ENCODE peak calls at places on chromosomes 5 and 9, in four cellular contexts. E is spleen, W is transverse colon, D is GM12878. L is an unnamed sample.

GRCh38 chr5:93164690-93165089 is 416.3 kb downstream of the NR2F1-AS1 start:
- DNase-seq in E (no peak), D (no peak), W (peak; percentile 8), L (no peak)

GRCh38 chr9:98806394-98807069 is 938 bp upstream of the GALNT12 start:
- DNase-seq in D (no peak), W (no peak), E (no peak), L (no peak)

GRCh38 chr5:157263586-157264090 is 2.3 kb upstream of the CYFIP2 start:
- DNase-seq in E (no peak), D (no peak), W (no peak), L (no peak)

GRCh38 chr5:1820926-1821325 is 19.7 kb downstream of the NDUFS6 start:
- DNase-seq in W (no peak), D (no peak), E (peak; percentile 36), L (no peak)

GRCh38 chr9:68509689-68510088 is 31.0 kb downstream of the TMEM252 start:
- DNase-seq in W (no peak), E (no peak), D (no peak), L (no peak)

GRCh38 chr9:72396247-72397091 is 31.5 kb upstream of the ZFAND5 start:
- DNase-seq in D (no peak), W (no peak), E (no peak), L (no peak)

GRCh38 chr9:74681901-74682300 is 184.8 kb downstream of the RORB start:
- DNase-seq in W (no peak), D (no peak), E (no peak), L (no peak)

GRCh38 chr5:65078331-65078730 is 309.6 kb downstream of the CWC27 start:
- DNase-seq in W (no peak), E (no peak), D (no peak), L (no peak)

GRCh38 chr5:13316191-13316590 is 628.3 kb downstream of the DNAH5 start:
- DNase-seq in W (no peak), E (no peak), D (no peak), L (no peak)

GRCh38 chr5:75534734-75535133 is 23.0 kb downstream of the POLK start:
- DNase-seq in W (no peak), E (no peak), D (no peak), L (no peak)

GRCh38 chr5:74546796-74547195 is 93.7 kb downstream of the ENC1 start:
- DNase-seq in W (no peak), D (no peak), E (no peak), L (no peak)

GRCh38 chr5:95884021-95884333 is 61.5 kb upstream of the GLRX start:
- DNase-seq in D (no peak), E (no peak), W (no peak), L (no peak)

GRCh38 chr5:172776235-172776594 is 5.2 kb upstream of the DUSP1 start:
- DNase-seq in D (no peak), W (no peak), E (no peak), L (no peak)

GRCh38 chr9:90441814-90442213 is 200.8 kb downstream of the DIRAS2 start:
- DNase-seq in E (no peak), W (no peak), D (no peak), L (no peak)

GRCh38 chr5:65061250-65061973 is 292.7 kb downstream of the CWC27 start:
- DNase-seq in W (no peak), D (peak; percentile 77), E (peak; percentile 83), L (no peak)

GRCh38 chr9:126222363-126222834 is 104.2 kb upstream of the MVB12B start:
- DNase-seq in W (no peak), D (no peak), E (no peak), L (no peak)

GRCh38 chr9:73782166-73782565 is 630.5 kb downstream of the ANXA1 start:
- DNase-seq in D (no peak), E (no peak), W (no peak), L (no peak)

GRCh38 chr5:98880151-98880550 is 48.7 kb downstream of the CHD1 start:
- DNase-seq in D (no peak), W (no peak), E (no peak), L (no peak)

GRCh38 chr9:130008577-130008976 is 34.4 kb downstream of the FNBP1 start:
- DNase-seq in W (no peak), E (no peak), D (no peak), L (no peak)

GRCh38 chr5:17443333-17444125 is 54.5 kb upstream of the TAF11L2 start:
- DNase-seq in E (peak; percentile 90), D (no peak), W (no peak), L (no peak)

GRCh38 chr5:56493751-56494150 is 260.6 kb upstream of the ANKRD55 start:
- DNase-seq in D (no peak), E (no peak), W (no peak), L (no peak)

GRCh38 chr5:96026334-96027065 is 64.8 kb upstream of the ELL2 start:
- DNase-seq in E (no peak), W (no peak), D (no peak), L (no peak)

GRCh38 chr5:42745856-42746255 is 10.8 kb upstream of the CCDC152 start:
- DNase-seq in E (no peak), W (no peak), D (no peak), L (no peak)

GRCh38 chr5:163894645-163895044 is 389.2 kb downstream of the MAT2B start:
- DNase-seq in E (no peak), W (no peak), D (no peak), L (no peak)

GRCh38 chr9:78235296-78235770 is 542 bp upstream of the CEP78 start:
- DNase-seq in W (no peak), D (no peak), E (no peak), L (no peak)

GRCh38 chr9:123131993-123132392 is 98.5 kb downstream of the GPR21 start:
- DNase-seq in E (no peak), W (no peak), D (no peak), L (no peak)

GRCh38 chr5:136057401-136057951 is 28.7 kb downstream of the TGFBI start:
- DNase-seq in D (no peak), W (no peak), E (peak; percentile 13), L (no peak)
- TF ChIP-seq POLR2AphosphoS5 in D (no peak), W (peak; percentile 51), E (no peak), L (no peak)

GRCh38 chr5:148524721-148525120 is 129.6 kb downstream of the HTR4 start:
- DNase-seq in D (no peak), W (no peak), E (no peak), L (no peak)
- H3K27me3 ChIP-seq in D (no peaks in the 10 kb centered on the region), W (no peaks in the 10 kb centered on the region), E (no peaks in the 10 kb centered on the region), L (no peaks in the 10 kb centered on the region)

DNA sequence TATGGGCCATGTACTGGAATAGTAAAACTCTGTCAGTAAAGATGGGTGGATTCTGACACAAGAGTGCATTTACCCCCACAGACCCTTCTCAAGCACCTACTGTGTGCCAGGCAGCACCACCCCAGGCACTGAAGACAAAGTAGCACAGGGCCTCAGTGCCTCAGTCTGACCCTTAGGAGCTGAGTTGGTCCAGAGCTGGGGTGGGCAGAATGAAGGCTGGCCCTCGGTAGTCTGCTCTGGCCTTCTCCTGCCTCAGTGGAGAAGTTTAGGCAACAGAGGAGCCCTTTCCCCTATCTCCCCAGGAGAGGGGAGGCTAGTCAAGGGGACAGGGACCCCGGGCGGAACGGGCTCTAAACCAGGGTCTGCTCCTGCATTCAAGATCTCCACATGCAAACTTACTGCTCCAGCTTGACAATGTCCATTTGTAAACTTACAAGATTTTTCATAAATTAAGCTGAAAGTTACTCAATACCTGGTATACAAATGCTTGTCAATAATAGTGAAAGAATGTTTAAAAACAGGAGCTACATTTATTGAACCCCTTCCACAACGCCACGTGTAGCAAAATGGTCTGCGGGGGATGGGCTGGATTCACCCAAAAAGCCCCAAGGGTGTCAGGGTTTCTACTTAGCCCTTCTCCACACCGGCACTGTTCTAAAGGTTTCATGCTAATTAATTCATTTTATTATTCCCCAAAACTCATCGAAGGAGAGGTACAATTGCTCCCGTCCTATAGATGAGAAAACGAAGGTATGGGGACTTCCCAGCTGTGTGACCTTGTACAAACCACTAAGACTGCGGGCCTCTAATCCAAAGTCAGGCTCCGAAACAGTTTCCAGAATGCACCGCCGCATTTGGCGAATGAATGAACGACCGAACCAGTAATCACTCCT is 1.5 kb downstream of the VDAC1 start:
- DNase-seq in W (no peak), D (no peak), E (peak; percentile 66), L (no peak)
- TF ChIP-seq POLR2AphosphoS5 in W (no peak), D (no peak), E (no peak), L (no peak)

DNA sequence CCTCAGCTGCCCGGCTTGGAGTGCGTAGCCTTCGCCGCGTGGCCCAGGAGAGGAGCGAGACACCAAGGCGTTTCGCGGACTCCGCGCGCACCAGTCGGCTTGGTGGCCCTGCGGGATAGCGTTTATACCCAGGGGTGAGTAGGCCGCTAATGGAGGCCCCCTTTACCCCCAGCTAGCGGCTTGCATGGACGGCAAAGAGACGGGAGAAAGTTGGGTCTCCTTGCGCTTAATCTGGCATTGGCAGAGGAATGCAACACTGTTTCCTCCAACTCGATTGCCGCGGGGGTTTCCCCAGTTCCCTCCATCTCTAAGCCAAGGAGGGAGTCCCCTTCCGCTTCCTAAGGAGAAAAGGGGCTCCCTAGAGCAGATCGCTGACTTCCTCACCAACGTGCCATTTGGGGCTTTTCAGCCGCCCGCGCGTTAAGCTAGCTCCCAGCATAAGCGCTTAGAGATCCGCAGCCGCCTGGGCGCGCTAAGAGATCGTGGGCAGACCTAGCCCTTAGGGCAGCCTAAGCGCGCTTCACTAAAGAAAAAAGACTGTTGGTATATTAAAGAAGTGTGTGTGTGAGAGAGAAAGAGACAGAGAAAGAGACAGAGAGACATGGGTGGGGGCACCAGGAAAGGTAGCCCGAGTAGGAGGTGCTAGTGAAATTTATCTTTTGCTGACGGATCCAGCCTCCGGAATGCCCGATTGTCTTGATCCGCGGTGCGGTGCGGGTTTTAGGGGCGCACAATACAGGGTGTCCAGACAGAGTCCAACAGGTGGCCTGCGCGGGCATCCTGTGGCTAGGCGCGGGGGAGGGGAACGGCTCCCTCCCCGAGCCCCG is 597.9 kb upstream of the SGCD start:
- DNase-seq in D (no peak), E (no peak), W (no peak), L (no peak)
- H3K27me3 ChIP-seq in D (no peaks in the 10 kb centered on the region), E (peaks cover 43% of the 10 kb centered on the region), W (peaks cover 97% of the 10 kb centered on the region), L (peaks cover 75% of the 10 kb centered on the region)

GRCh38 chr9:136700309-136700708 is 12.1 kb upstream of the DIPK1B start:
- DNase-seq in D (no peak), W (no peak), E (no peak), L (no peak)

GRCh38 chr9:136703231-136703870 is 9.0 kb upstream of the DIPK1B start:
- DNase-seq in D (no peak), E (no peak), W (no peak), L (no peak)

GRCh38 chr9:136698681-136699246 is 11.5 kb upstream of the AGPAT2 start:
- DNase-seq in W (no peak), D (no peak), E (no peak), L (no peak)

GRCh38 chr9:136701665-136702048 is 10.7 kb upstream of the DIPK1B start:
- DNase-seq in W (no peak), E (no peak), D (no peak), L (no peak)

GRCh38 chr9:136700959-136701664 is 11.3 kb upstream of the DIPK1B start:
- DNase-seq in E (peak; percentile 85), W (peak; percentile 41), D (peak; percentile 43), L (no peak)
- TF ChIP-seq POLR2AphosphoS5 in E (peak; percentile 44), W (no peak), D (peak; percentile 69), L (no peak)